ENCODE peak calls at places on chromosomes 5 and 9, in eight cellular contexts. R, G, X, N, L, O, H and B are unnamed samples.

GRCh38 chr9:23850242-23851023 is 24.4 kb upstream of the ELAVL2 start:
- DNase-seq in O (no peak), N (no peak), H (no peak), X (peak; percentile 76), L (no peak), G (no peak), R (no peak), B (no peak)

GRCh38 chr5:55324815-55325418 is 17.1 kb downstream of the MTREX start:
- DNase-seq in O (no peak), N (no peak), X (peak; percentile 53), R (no peak), G (peak; percentile 61), H (no peak), L (no peak), B (no peak)

GRCh38 chr5:101590384-101590783 is 687.3 kb upstream of the ST8SIA4 start:
- DNase-seq in O (no peak), G (no peak), R (no peak), X (peak; percentile 45), L (no peak), H (no peak), N (no peak), B (no peak)

GRCh38 chr5:37575541-37576489 is 196.7 kb downstream of the WDR70 start:
- DNase-seq in X (peak; percentile 95), N (no peak), G (no peak), O (no peak), L (no peak), R (no peak), H (no peak), B (no peak)

GRCh38 chr5:143073761-143074160 is 303.6 kb downstream of the ARHGAP26 start:
- DNase-seq in L (no peak), H (no peak), R (no peak), N (no peak), O (no peak), G (no peak), X (no peak), B (no peak)

GRCh38 chr5:7762267-7762666 is 88.7 kb downstream of the CFAP90 start:
- DNase-seq in X (no peak), G (no peak), R (no peak), H (no peak), L (no peak), O (no peak), N (no peak), B (no peak)

GRCh38 chr9:96447406-96447805 is 2.6 kb upstream of the HABP4 start:
- DNase-seq in H (no peak), X (no peak), G (no peak), L (no peak), N (no peak), O (no peak), R (no peak), B (no peak)

GRCh38 chr9:108565651-108566378 is 290.0 kb downstream of the ACTL7B start:
- DNase-seq in G (peak; percentile 82), O (no peak), H (peak; percentile 44), L (no peak), R (no peak), X (peak; percentile 90), N (peak; percentile 25), B (peak; percentile 6)

GRCh38 chr9:88922091-88922490 is 69.2 kb upstream of the S1PR3 start:
- DNase-seq in G (no peak), O (peak; percentile 14), N (peak; percentile 94), L (peak; percentile 78), X (no peak), H (no peak), R (no peak), B (no peak)

GRCh38 chr5:140497897-140498296 is 49.6 kb upstream of the EIF4EBP3 start:
- DNase-seq in O (no peak), H (peak; percentile 29), L (no peak), N (no peak), X (no peak), G (peak; percentile 27), R (no peak), B (no peak)

GRCh38 chr9:104849023-104849422 is 78.9 kb downstream of the ABCA1 start:
- DNase-seq in R (no peak), N (no peak), H (no peak), X (no peak), L (no peak), G (no peak), O (no peak), B (no peak)

GRCh38 chr5:74963407-74963806 is 89.0 kb downstream of the GCNT4 start:
- DNase-seq in R (no peak), H (no peak), O (no peak), L (no peak), G (no peak), N (no peak), X (no peak), B (no peak)

GRCh38 chr5:138464388-138465287 is 641 bp upstream of the EGR1 start:
- DNase-seq in H (peak; percentile 99), N (peak; percentile 94), G (peak; percentile 97), L (peak; percentile 98), R (peak; percentile 95), X (peak; percentile 100), O (peak; percentile 94), B (peak; percentile 98)
- H3K27ac ChIP-seq in H (peak overlapping the region; percentile 96), N (peak overlapping the region; percentile 94), G (peak overlapping the region; percentile 95), L (peak overlapping the region; percentile 95), R (peak overlapping the region; percentile 91), X (peak overlapping the region; percentile 63), O (peak overlapping the region; percentile 79), B (peak overlapping the region; percentile 97)

GRCh38 chr5:68418230-68418629 is 202.7 kb downstream of the PIK3R1 start:
- DNase-seq in H (peak; percentile 4), G (no peak), X (no peak), R (no peak), N (no peak), O (no peak), L (no peak), B (no peak)

GRCh38 chr5:68419101-68419636 is 203.6 kb downstream of the PIK3R1 start:
- DNase-seq in L (no peak), G (no peak), H (no peak), N (no peak), X (no peak), R (no peak), O (no peak), B (no peak)

GRCh38 chr5:68418680-68419079 is 203.1 kb downstream of the PIK3R1 start:
- DNase-seq in R (no peak), L (no peak), X (no peak), N (no peak), H (no peak), O (no peak), G (no peak), B (no peak)

GRCh38 chr5:68416714-68417113 is 201.2 kb downstream of the PIK3R1 start:
- DNase-seq in X (no peak), R (no peak), G (no peak), L (no peak), H (no peak), O (no peak), N (no peak), B (no peak)

GRCh38 chr5:68415177-68416085 is 199.9 kb downstream of the PIK3R1 start:
- DNase-seq in G (no peak), H (no peak), O (no peak), X (peak; percentile 54), N (peak; percentile 15), R (no peak), L (no peak), B (no peak)
- H3K27ac ChIP-seq in G (no peak overlapping the region), H (no peak overlapping the region), O (no peak overlapping the region), X (no peak overlapping the region), N (no peak overlapping the region), R (no peak overlapping the region), L (peak overlapping the region; percentile 49), B (no peak overlapping the region)

GRCh38 chr5:178462846-178463245 is 127.3 kb downstream of the COL23A1 start:
- DNase-seq in N (peak; percentile 83), O (no peak), X (no peak), R (no peak), H (no peak), L (no peak), G (no peak), B (no peak)
- H3K27ac ChIP-seq in N (peak overlapping the region; percentile 82), O (no peak overlapping the region), X (no peak overlapping the region), R (no peak overlapping the region), H (no peak overlapping the region), L (no peak overlapping the region), G (no peak overlapping the region), B (no peak overlapping the region)

DNA sequence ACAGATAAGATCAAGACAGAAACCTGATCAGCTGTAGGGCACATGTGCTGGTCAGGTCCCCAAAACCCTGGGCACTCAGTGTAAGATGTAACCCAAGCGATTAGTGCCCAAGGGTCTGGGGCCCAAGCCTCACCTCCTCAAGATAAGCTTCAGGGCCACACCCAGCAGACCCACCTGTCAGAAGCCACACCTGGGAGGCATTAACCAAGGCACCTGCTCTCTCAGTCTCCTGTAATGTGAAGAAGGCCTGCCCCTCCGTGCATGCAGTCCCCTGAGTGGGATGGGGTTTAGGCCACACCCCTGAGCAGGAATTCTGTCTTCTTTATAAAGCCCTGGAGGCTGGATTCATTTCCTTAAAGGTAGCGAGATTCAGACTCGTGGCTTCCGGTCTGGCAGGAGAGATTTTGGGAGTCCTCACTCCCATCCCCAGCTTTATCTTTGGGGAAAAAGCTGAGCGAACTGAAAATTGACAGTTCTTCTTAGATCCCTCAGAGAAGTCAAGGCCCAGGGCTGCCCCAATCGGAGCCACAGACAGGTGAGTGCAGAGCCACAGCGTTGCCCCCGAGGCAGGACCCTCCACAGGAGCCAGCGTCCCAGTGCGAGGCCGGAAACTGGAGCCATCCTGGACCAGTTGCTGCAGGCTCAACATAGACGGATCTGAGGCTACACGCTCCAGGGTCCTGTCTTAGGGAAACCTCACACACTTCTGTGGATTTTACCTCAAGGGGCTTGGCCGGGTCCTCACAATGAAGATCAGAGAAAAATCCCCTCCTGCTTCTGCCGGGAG is 357.6 kb upstream of the IRX4 start:
- DNase-seq in H (no peak), X (no peak), L (no peak), O (no peak), R (no peak), G (no peak), N (no peak), B (no peak)
- H3K27ac ChIP-seq in H (no peak overlapping the region), X (no peak overlapping the region), L (no peak overlapping the region), O (no peak overlapping the region), R (no peak overlapping the region), G (no peak overlapping the region), N (no peak overlapping the region), B (no peak overlapping the region)

GRCh38 chr5:109309326-109310063 is 100.3 kb downstream of the PJA2 start:
- DNase-seq in R (no peak), N (no peak), L (no peak), H (no peak), O (no peak), G (no peak), X (no peak), B (no peak)
- H3K27ac ChIP-seq in R (no peak overlapping the region), N (no peak overlapping the region), L (no peak overlapping the region), H (no peak overlapping the region), O (no peak overlapping the region), G (no peak overlapping the region), X (no peak overlapping the region), B (no peak overlapping the region)